ENCODE peak calls at places on chromosome 18, in ten cellular contexts. D is stimulated activated CD4-positive, alpha-beta T cell treated with anti-CD3 and anti-CD28 coated beads, Interleukin-2, amount 100 ng/mL, for 48 hours; I is stimulated activated CD8-positive, alpha-beta memory T cell treated with anti-CD3 and anti-CD28 coated beads, Interleukin-12 subunit alpha, Interleukin-12 subunit beta, amount 100 ng/mL, for 1 hour; M is OCI-LY7; S is activated T-helper 1 cell treated with Interleukin-2 at 50 U/mL for 16 hours; J is T-helper 9 cell; P is DMS153; R is coronary artery; Q is tibial nerve; K is cardiac fibroblast. G is an unnamed sample.
A peak's percentile ranks its signal among the peaks of the same experiment; 100 is the strongest.

GRCh38 chr18:37409870-37410269 is 155.7 kb downstream of the CELF4 start:
- DNase-seq in S (no peak), Q (no peak), M (no peak), D (no peak), K (peak; percentile 36), J (no peak), P (no peak), R (no peak), I (no peak), G (no peak)

GRCh38 chr18:36297419-36298112 is at the start of gene FHOD3:
- DNase-seq in D (no peak), M (no peak), K (peak; percentile 66), P (peak; percentile 38), I (no peak), Q (no peak), S (no peak), R (no peak), J (no peak), G (no peak)

GRCh38 chr18:321839-322467 is 54.1 kb upstream of the THOC1 start:
- DNase-seq in I (no peak), J (no peak), K (no peak), M (no peak), P (no peak), D (no peak), Q (no peak), S (no peak), R (no peak), G (no peak)

GRCh38 chr18:22211660-22212059 is 42.3 kb downstream of the GATA6 start:
- DNase-seq in P (no peak), S (no peak), M (no peak), D (no peak), J (no peak), Q (no peak), K (peak; percentile 62), R (no peak), I (no peak), G (no peak)

GRCh38 chr18:25786778-25787177 is 303.6 kb downstream of the SS18 start:
- DNase-seq in S (no peak), P (no peak), R (no peak), Q (no peak), J (no peak), M (no peak), I (no peak), D (no peak), K (peak; percentile 46), G (no peak)

GRCh38 chr18:75844102-75844604 is 416.6 kb upstream of the SMIM21 start:
- DNase-seq in Q (no peak), J (no peak), P (peak; percentile 87), K (no peak), I (no peak), R (no peak), M (no peak), S (no peak), D (no peak), G (no peak)

GRCh38 chr18:65749881-65750280 is 931 bp upstream of the CDH7 start:
- DNase-seq in D (no peak), K (no peak), R (no peak), S (no peak), M (no peak), I (no peak), Q (no peak), J (no peak), P (no peak), G (no peak)

GRCh38 chr18:40056085-40056484 is 1898.9 kb upstream of the PIK3C3 start:
- DNase-seq in I (no peak), Q (no peak), K (peak; percentile 19), J (no peak), M (no peak), R (no peak), P (no peak), S (no peak), D (no peak), G (no peak)

GRCh38 chr18:63907649-63908048 is at the start of gene SERPINB10:
- DNase-seq in M (no peak), Q (no peak), K (peak; percentile 8), D (no peak), I (no peak), R (no peak), J (no peak), S (no peak), P (no peak), G (no peak)

GRCh38 chr18:63783394-63783793 is 8.2 kb downstream of the SERPINB7 start:
- DNase-seq in K (no peak), J (no peak), Q (no peak), R (no peak), P (no peak), S (no peak), D (no peak), M (no peak), I (no peak), G (no peak)

GRCh38 chr18:22186484-22186971 is 17.1 kb downstream of the GATA6 start:
- DNase-seq in P (no peak), D (no peak), J (no peak), Q (no peak), I (no peak), S (no peak), K (no peak), R (no peak), M (no peak), G (no peak)

G was measured in T-helper 22 cell.